ENCODE peak calls at places on chromosomes 16 and 17, in five cellular contexts. One of them, this sample, is unnamed.

GRCh38 chr17:56929362-56929969 is 15.6 kb upstream of the TRIM25 start:
- DNase-seq in Jurkat, Clone E6-1: peak
- DNase-seq in GM23338: peak
- DNase-seq in ELR: peak
- DNase-seq in non-pigmented ciliary epithelial cell: no peak
- DNase-seq in this sample: no peak

GRCh38 chr17:13212861-13213260 is 195.0 kb upstream of the ELAC2 start:
- DNase-seq in GM23338: no peak
- DNase-seq in ELR: no peak
- DNase-seq in non-pigmented ciliary epithelial cell: no peak
- DNase-seq in Jurkat, Clone E6-1: no peak
- DNase-seq in this sample: no peak

GRCh38 chr16:83579027-83579426 is 228.8 kb upstream of the HSBP1 start:
- DNase-seq in ELR: no peak
- DNase-seq in Jurkat, Clone E6-1: no peak
- DNase-seq in GM23338: no peak
- DNase-seq in non-pigmented ciliary epithelial cell: no peak
- DNase-seq in this sample: no peak

GRCh38 chr17:16214190-16215001 is 938 bp downstream of the NCOR1 start:
- DNase-seq in ELR: no peak
- DNase-seq in Jurkat, Clone E6-1: no peak
- DNase-seq in non-pigmented ciliary epithelial cell: no peak
- DNase-seq in GM23338: no peak
- DNase-seq in this sample: no peak

GRCh38 chr17:50273654-50274040 is 619 bp upstream of the TMEM92 start:
- DNase-seq in non-pigmented ciliary epithelial cell: no peak
- DNase-seq in Jurkat, Clone E6-1: no peak
- DNase-seq in ELR: no peak
- DNase-seq in GM23338: no peak
- DNase-seq in this sample: no peak

GRCh38 chr17:56880133-56880532 is 33.7 kb downstream of the TRIM25 start:
- DNase-seq in Jurkat, Clone E6-1: no peak
- DNase-seq in GM23338: no peak
- DNase-seq in ELR: no peak
- DNase-seq in non-pigmented ciliary epithelial cell: no peak
- DNase-seq in this sample: no peak

GRCh38 chr16:18942069-18942468 is 15.9 kb upstream of the SMG1 start:
- DNase-seq in Jurkat, Clone E6-1: no peak
- DNase-seq in non-pigmented ciliary epithelial cell: no peak
- DNase-seq in ELR: no peak
- DNase-seq in GM23338: no peak
- DNase-seq in this sample: no peak

GRCh38 chr17:44007346-44008204 is 3.2 kb downstream of the NAGS start:
- DNase-seq in non-pigmented ciliary epithelial cell: no peak
- DNase-seq in Jurkat, Clone E6-1: no peak
- DNase-seq in ELR: peak
- DNase-seq in GM23338: no peak
- DNase-seq in this sample: no peak

GRCh38 chr17:81509687-81510523 is 2.7 kb downstream of the ACTG1 start:
- DNase-seq in non-pigmented ciliary epithelial cell: no peak
- DNase-seq in Jurkat, Clone E6-1: no peak
- DNase-seq in ELR: peak
- DNase-seq in GM23338: no peak
- DNase-seq in this sample: no peak

GRCh38 chr16:52068447-52069074 is 478.4 kb downstream of the TOX3 start:
- DNase-seq in GM23338: peak
- DNase-seq in Jurkat, Clone E6-1: peak
- DNase-seq in non-pigmented ciliary epithelial cell: no peak
- DNase-seq in ELR: no peak
- DNase-seq in this sample: no peak

GRCh38 chr17:28878981-28879380 is 18.6 kb downstream of the FLOT2 start:
- DNase-seq in Jurkat, Clone E6-1: no peak
- DNase-seq in GM23338: peak
- DNase-seq in non-pigmented ciliary epithelial cell: no peak
- DNase-seq in ELR: peak
- DNase-seq in this sample: no peak

GRCh38 chr17:921161-921560 is 58.4 kb downstream of the NXN start:
- DNase-seq in ELR: peak
- DNase-seq in GM23338: no peak
- DNase-seq in Jurkat, Clone E6-1: no peak
- DNase-seq in non-pigmented ciliary epithelial cell: no peak
- DNase-seq in this sample: no peak

GRCh38 chr16:2027024-2028010 is 615 bp downstream of the NHERF2 start:
- DNase-seq in Jurkat, Clone E6-1: no peak
- DNase-seq in ELR: peak
- DNase-seq in GM23338: no peak
- DNase-seq in non-pigmented ciliary epithelial cell: no peak
- DNase-seq in this sample: no peak

GRCh38 chr16:17213025-17213424 is 257.7 kb downstream of the XYLT1 start:
- DNase-seq in Jurkat, Clone E6-1: no peak
- DNase-seq in non-pigmented ciliary epithelial cell: no peak
- DNase-seq in ELR: no peak
- DNase-seq in GM23338: no peak
- DNase-seq in this sample: no peak

GRCh38 chr17:33968350-33969044 is 286.6 kb upstream of the CCL2 start:
- DNase-seq in Jurkat, Clone E6-1: peak
- DNase-seq in GM23338: peak
- DNase-seq in non-pigmented ciliary epithelial cell: no peak
- DNase-seq in ELR: no peak
- DNase-seq in this sample: no peak

GRCh38 chr17:65966311-65966710 is 225.6 kb downstream of the CEP112 start:
- DNase-seq in ELR: no peak
- DNase-seq in non-pigmented ciliary epithelial cell: no peak
- DNase-seq in Jurkat, Clone E6-1: no peak
- DNase-seq in GM23338: no peak
- DNase-seq in this sample: no peak

GRCh38 chr17:50922107-50922506 is 56.0 kb upstream of the TOB1 start:
- DNase-seq in ELR: peak
- DNase-seq in non-pigmented ciliary epithelial cell: no peak
- DNase-seq in Jurkat, Clone E6-1: no peak
- DNase-seq in GM23338: no peak
- DNase-seq in this sample: no peak

GRCh38 chr16:67000384-67001158 is 12.2 kb downstream of the CES4A start:
- DNase-seq in Jurkat, Clone E6-1: no peak
- DNase-seq in GM23338: peak
- DNase-seq in ELR: peak
- DNase-seq in non-pigmented ciliary epithelial cell: no peak
- DNase-seq in this sample: no peak

GRCh38 chr17:2949469-2950044 is 113.8 kb downstream of the OR1D5 start:
- DNase-seq in GM23338: no peak
- DNase-seq in ELR: peak
- DNase-seq in Jurkat, Clone E6-1: no peak
- DNase-seq in non-pigmented ciliary epithelial cell: no peak
- DNase-seq in this sample: no peak

This sample was measured in SIG-M5.